ENCODE peak calls at places on chromosomes 4 and X, in four cellular contexts. One of them, this sample, is unnamed.

GRCh38 chrX:22533898-22534297 is 261.2 kb downstream of the CBLL2 start:
- DNase-seq in Peyer's patch: no peak
- DNase-seq in GM12891: no peak
- DNase-seq in K562: no peak
- DNase-seq in this sample: peak

GRCh38 chr4:78332974-78333373 is 218.6 kb upstream of the ANXA3 start:
- DNase-seq in Peyer's patch: no peak
- DNase-seq in GM12891: no peak
- DNase-seq in K562: no peak
- DNase-seq in this sample: no peak

GRCh38 chr4:56728512-56728911 is 47.4 kb upstream of the HOPX start:
- DNase-seq in Peyer's patch: no peak
- DNase-seq in GM12891: no peak
- DNase-seq in K562: peak
- DNase-seq in this sample: no peak

GRCh38 chr4:8315343-8316250 is 46.0 kb downstream of the HTRA3 start:
- DNase-seq in Peyer's patch: no peak
- DNase-seq in GM12891: no peak
- DNase-seq in K562: no peak
- DNase-seq in this sample: no peak

GRCh38 chr4:8688041-8688907 is 95.7 kb downstream of the CPZ start:
- DNase-seq in Peyer's patch: no peak
- DNase-seq in GM12891: no peak
- DNase-seq in K562: peak
- DNase-seq in this sample: peak

GRCh38 chr4:88178633-88179231 is 20.3 kb upstream of the ABCG2 start:
- DNase-seq in Peyer's patch: no peak
- DNase-seq in GM12891: no peak
- DNase-seq in K562: no peak
- DNase-seq in this sample: no peak

GRCh38 chrX:56233100-56233499 is 944 bp downstream of the KLF8 start:
- DNase-seq in Peyer's patch: no peak
- DNase-seq in GM12891: no peak
- DNase-seq in K562: no peak
- DNase-seq in this sample: no peak

GRCh38 chr4:15778191-15778741 is at the start of gene CD38:
- DNase-seq in Peyer's patch: peak
- DNase-seq in GM12891: peak
- DNase-seq in K562: no peak
- DNase-seq in this sample: no peak

GRCh38 chr4:154010377-154010776 is 221.5 kb upstream of the SFRP2 start:
- DNase-seq in Peyer's patch: no peak
- DNase-seq in GM12891: no peak
- DNase-seq in K562: no peak
- DNase-seq in this sample: no peak

GRCh38 chrX:87392369-87392768 is 125.2 kb upstream of the KLHL4 start:
- DNase-seq in Peyer's patch: no peak
- DNase-seq in GM12891: no peak
- DNase-seq in K562: peak
- DNase-seq in this sample: no peak

GRCh38 chr4:184163813-184164212 is 53.9 kb downstream of the ENPP6 start:
- DNase-seq in Peyer's patch: no peak
- DNase-seq in GM12891: peak
- DNase-seq in K562: peak
- DNase-seq in this sample: peak

GRCh38 chr4:27602172-27602571 is 741.5 kb downstream of the STIM2 start:
- DNase-seq in Peyer's patch: no peak
- DNase-seq in GM12891: no peak
- DNase-seq in K562: no peak
- DNase-seq in this sample: no peak

GRCh38 chr4:52618795-52619590 is 40.1 kb downstream of the USP46 start:
- DNase-seq in Peyer's patch: no peak
- DNase-seq in GM12891: no peak
- DNase-seq in K562: no peak
- DNase-seq in this sample: no peak

GRCh38 chrX:155662297-155662696 is 49.5 kb upstream of the TMLHE start:
- DNase-seq in Peyer's patch: no peak
- DNase-seq in GM12891: no peak
- DNase-seq in K562: no peak
- DNase-seq in this sample: peak

GRCh38 chrX:151828434-151829080 is 84.1 kb upstream of the MAGEA4 start:
- DNase-seq in Peyer's patch: no peak
- DNase-seq in GM12891: no peak
- DNase-seq in K562: no peak
- DNase-seq in this sample: no peak

GRCh38 chrX:47179221-47179927 is 14.3 kb upstream of the UBA1 start:
- DNase-seq in Peyer's patch: no peak
- DNase-seq in GM12891: no peak
- DNase-seq in K562: no peak
- DNase-seq in this sample: no peak

GRCh38 chrX:10507181-10507580 is 113.2 kb downstream of the MID1 start:
- DNase-seq in Peyer's patch: no peak
- DNase-seq in GM12891: no peak
- DNase-seq in K562: no peak
- DNase-seq in this sample: no peak

GRCh38 chr4:18880850-18881249 is 859.3 kb upstream of the LCORL start:
- DNase-seq in Peyer's patch: no peak
- DNase-seq in GM12891: no peak
- DNase-seq in K562: no peak
- DNase-seq in this sample: no peak

GRCh38 chr4:6377626-6378492 is 94.6 kb downstream of the PPP2R2C start:
- DNase-seq in Peyer's patch: no peak
- DNase-seq in GM12891: no peak
- DNase-seq in K562: no peak
- DNase-seq in this sample: no peak

GRCh38 chr4:125316391-125316780 is 1.6 kb downstream of the FAT4 start:
- DNase-seq in Peyer's patch: no peak
- DNase-seq in GM12891: no peak
- DNase-seq in K562: no peak
- DNase-seq in this sample: no peak

GRCh38 chrX:151725338-151725614 is 9.3 kb upstream of the CNGA2 start:
- DNase-seq in Peyer's patch: no peak
- DNase-seq in GM12891: no peak
- DNase-seq in K562: no peak
- DNase-seq in this sample: no peak

GRCh38 chr4:14787894-14788293 is 214.4 kb upstream of the CPEB2 start:
- DNase-seq in Peyer's patch: no peak
- DNase-seq in GM12891: no peak
- DNase-seq in K562: no peak
- DNase-seq in this sample: peak

GRCh38 chr4:6527259-6527658 is 47.7 kb upstream of the MAN2B2 start:
- DNase-seq in Peyer's patch: no peak
- DNase-seq in GM12891: no peak
- DNase-seq in K562: no peak
- DNase-seq in this sample: no peak

GRCh38 chr4:60746172-60746571 is 454.0 kb upstream of the ADGRL3 start:
- DNase-seq in Peyer's patch: no peak
- DNase-seq in GM12891: no peak
- DNase-seq in K562: no peak
- DNase-seq in this sample: no peak

GRCh38 chr4:60743654-60744053 is 456.5 kb upstream of the ADGRL3 start:
- DNase-seq in Peyer's patch: no peak
- DNase-seq in GM12891: no peak
- DNase-seq in K562: no peak
- DNase-seq in this sample: no peak

GRCh38 chr4:60744767-60745166 is 455.4 kb upstream of the ADGRL3 start:
- DNase-seq in Peyer's patch: no peak
- DNase-seq in GM12891: no peak
- DNase-seq in K562: no peak
- DNase-seq in this sample: no peak
- TF ChIP-seq POLR2A in Peyer's patch: no peak
- TF ChIP-seq POLR2A in GM12891: no peak
- TF ChIP-seq POLR2A in K562: no peak
- TF ChIP-seq POLR2A in this sample: no peak

DNA sequence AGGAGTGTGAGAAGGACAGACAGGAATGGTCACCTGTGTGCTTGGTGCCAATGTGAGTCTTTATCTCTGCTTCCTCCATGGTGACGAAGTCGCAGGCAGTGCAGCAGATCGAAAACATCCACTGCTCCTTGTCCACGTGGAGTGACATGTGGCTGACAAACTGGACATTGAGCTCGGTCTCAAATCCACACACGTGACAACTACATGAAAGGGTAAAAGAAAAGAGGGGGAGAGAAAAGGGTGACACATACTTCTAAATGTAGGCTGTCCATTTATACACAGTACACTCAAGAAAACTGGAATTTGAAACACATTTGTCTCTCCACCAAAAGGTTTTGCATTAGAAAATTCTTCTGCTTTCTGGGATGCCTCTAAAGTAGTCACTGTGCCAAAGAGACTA is 94.5 kb downstream of the C4orf51 start:
- DNase-seq in Peyer's patch: no peak
- DNase-seq in GM12891: no peak
- DNase-seq in K562: no peak
- DNase-seq in this sample: no peak
- TF ChIP-seq POLR2A in Peyer's patch: no peak
- TF ChIP-seq POLR2A in GM12891: no peak
- TF ChIP-seq POLR2A in K562: no peak
- TF ChIP-seq POLR2A in this sample: no peak

DNA sequence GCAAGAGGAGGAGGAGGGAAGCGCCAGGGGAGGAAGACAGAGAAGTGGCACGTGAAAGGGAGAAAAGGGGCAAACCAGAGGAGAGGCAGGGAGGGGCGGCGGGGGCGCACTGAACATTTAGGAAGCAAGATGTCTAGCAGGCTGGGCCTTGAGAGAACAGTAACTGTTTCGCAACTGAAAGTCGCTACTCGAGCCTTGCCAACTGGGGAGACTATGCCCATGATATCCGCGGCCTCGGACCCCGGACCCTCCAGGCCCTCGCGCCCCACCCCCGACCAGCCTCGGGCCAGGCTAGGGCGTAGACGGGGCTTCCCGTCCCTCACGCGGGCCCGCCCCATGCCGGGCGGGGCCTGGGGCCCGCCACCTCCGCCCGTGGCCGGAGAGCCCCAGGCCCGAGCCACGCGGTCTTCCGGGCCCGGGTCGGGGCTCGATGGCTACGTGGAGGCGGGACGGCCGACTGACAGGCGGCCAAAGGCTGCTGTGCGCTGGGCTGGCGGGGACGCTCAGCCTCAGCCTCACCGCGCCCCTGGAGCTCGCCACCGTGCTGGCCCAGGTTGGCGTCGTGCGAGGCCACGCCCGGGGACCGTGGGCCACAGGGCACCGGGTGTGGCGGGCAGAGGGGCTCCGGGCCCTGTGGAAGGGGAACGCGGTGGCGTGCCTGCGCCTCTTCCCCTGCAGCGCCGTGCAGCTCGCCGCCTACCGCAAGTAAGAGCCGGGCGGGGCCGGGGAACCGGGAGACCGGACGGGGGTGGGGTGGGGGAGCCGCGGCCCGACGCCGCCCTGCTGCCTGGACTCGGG is at the start of gene SLC25A43:
- DNase-seq in Peyer's patch: peak
- DNase-seq in GM12891: peak
- DNase-seq in K562: peak
- DNase-seq in this sample: peak
- TF ChIP-seq POLR2A in Peyer's patch: peak
- TF ChIP-seq POLR2A in GM12891: no peak
- TF ChIP-seq POLR2A in K562: peak
- TF ChIP-seq POLR2A in this sample: peak

GRCh38 chr4:73741140-73741749 is 876 bp downstream of the CXCL8 start:
- DNase-seq in Peyer's patch: no peak
- DNase-seq in GM12891: no peak
- DNase-seq in K562: no peak
- DNase-seq in this sample: no peak

GRCh38 chr4:73742776-73743175 is 2.4 kb downstream of the CXCL8 start:
- DNase-seq in Peyer's patch: no peak
- DNase-seq in GM12891: no peak
- DNase-seq in K562: no peak
- DNase-seq in this sample: no peak

GRCh38 chr4:73740353-73740778 is at the start of gene CXCL8:
- DNase-seq in Peyer's patch: peak
- DNase-seq in GM12891: no peak
- DNase-seq in K562: peak
- DNase-seq in this sample: no peak

DNA sequence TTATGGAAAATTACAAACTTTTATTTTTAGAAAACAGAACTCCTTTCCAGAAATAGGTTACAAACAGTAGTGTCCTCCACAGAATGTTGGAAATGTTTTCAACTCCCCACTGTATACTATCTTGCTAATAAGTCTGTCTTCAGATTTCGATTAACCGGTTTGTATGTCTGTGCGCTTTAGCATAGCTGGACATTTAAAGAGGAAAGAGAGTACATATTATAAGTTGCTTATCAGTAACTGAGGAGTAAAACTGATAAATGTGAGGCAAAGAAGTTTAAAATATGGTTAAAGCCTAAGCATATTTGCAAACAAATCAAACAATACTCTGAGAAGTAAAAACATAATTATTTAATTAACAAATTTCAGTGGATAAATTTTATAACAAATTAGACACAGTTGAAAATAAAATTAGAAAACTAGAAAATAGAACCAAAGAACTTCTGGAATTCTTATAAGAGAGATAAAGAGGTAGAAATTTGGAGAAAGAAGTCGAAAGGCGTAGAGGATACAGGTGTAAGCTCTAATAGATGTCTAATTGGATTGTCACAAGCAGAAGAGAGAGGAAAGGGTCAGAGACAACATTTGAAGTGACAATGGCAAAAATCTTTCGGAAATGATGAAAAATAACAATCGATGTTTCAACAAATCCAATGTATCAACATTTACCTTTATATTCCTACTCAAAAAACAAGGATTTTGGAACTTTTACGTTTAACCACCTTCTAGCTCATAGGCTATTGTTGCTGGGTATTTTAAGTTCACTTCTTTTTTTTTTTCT is 3.6 kb downstream of the CXCL8 start:
- DNase-seq in Peyer's patch: no peak
- DNase-seq in GM12891: no peak
- DNase-seq in K562: no peak
- DNase-seq in this sample: no peak
- TF ChIP-seq POLR2A in Peyer's patch: no peak
- TF ChIP-seq POLR2A in GM12891: no peak
- TF ChIP-seq POLR2A in K562: no peak
- TF ChIP-seq POLR2A in this sample: peak

DNA sequence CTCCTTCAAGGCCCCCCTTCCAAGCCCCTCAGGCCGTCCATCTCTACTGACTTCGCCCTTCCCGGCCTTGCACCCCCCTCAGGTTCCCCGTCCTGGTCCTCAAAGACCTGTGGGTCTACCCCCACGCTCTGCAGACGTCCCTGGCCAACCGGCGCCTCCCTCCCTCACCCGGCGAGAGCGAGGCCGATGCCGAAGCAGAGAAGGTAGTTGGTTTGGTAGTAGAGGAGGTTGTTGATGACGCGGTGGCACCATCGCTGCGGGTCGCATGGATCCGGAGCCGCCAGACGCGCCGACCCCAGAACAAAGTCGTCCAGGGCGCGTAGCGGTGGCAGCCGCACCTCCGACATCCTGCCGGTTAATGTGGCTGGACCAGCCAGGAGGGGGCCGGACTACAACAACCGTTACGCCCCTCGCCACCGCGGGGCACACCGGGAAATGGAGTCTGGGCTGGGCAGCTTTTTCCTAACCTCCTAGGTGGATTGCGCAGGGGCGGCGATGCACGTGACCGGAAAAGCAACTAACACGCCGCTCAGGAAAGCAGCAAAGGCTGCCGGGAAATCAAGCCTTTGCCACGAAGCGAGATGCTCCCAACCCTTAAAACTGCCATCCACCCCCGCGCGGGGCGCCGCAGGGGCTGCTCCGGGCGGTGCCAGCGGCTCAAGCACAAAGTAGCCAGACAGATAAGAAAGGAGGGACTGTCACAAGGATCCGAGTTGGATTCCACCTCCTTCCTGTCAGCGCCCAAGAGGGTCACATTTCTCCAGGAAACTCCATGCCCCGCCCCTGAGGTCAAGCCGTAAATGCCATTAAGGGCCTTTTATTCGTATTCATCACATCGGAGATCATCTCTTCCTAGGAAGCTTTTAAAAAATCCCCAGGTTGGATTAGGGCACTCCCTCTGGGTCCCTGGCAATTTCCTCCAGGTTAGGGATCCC is at the start of gene PRAF2:
- DNase-seq in Peyer's patch: peak
- DNase-seq in GM12891: peak
- DNase-seq in K562: no peak
- DNase-seq in this sample: peak
- TF ChIP-seq POLR2A in Peyer's patch: peak
- TF ChIP-seq POLR2A in GM12891: peak
- TF ChIP-seq POLR2A in K562: no peak
- TF ChIP-seq POLR2A in this sample: peak